ENCODE peak calls at places on chromosomes 13 and 19, in five cellular contexts. One of them, this sample, is unnamed.

GRCh38 chr13:72458701-72459100 is 268.7 kb downstream of the MZT1 start:
- DNase-seq in K562: no peak
- DNase-seq in A549: no peak
- DNase-seq in GM12878: no peak
- DNase-seq in HepG2: no peak
- DNase-seq in this sample: no peak

GRCh38 chr13:33383724-33384577 is 98.4 kb upstream of the STARD13 start:
- DNase-seq in GM12878: no peak
- DNase-seq in K562: no peak
- DNase-seq in HepG2: no peak
- DNase-seq in A549: no peak
- DNase-seq in this sample: no peak

GRCh38 chr13:21668665-21669599 is 1.9 kb upstream of the FGF9 start:
- DNase-seq in GM12878: no peak
- DNase-seq in HepG2: no peak
- DNase-seq in A549: no peak
- DNase-seq in K562: no peak
- DNase-seq in this sample: peak; percentile 24

GRCh38 chr13:79745141-79745540 is 264.2 kb downstream of the NDFIP2 start:
- DNase-seq in HepG2: no peak
- DNase-seq in K562: no peak
- DNase-seq in GM12878: no peak
- DNase-seq in A549: no peak
- DNase-seq in this sample: no peak

GRCh38 chr19:33273881-33274662 is 28.3 kb downstream of the CEBPA start:
- DNase-seq in A549: peak; percentile 80
- DNase-seq in HepG2: peak; percentile 56
- DNase-seq in GM12878: no peak
- DNase-seq in K562: peak; percentile 14
- DNase-seq in this sample: no peak

GRCh38 chr19:53789708-53790678 is 34.1 kb downstream of the NLRP12 start:
- DNase-seq in A549: no peak
- DNase-seq in GM12878: no peak
- DNase-seq in HepG2: no peak
- DNase-seq in K562: no peak
- DNase-seq in this sample: no peak

GRCh38 chr19:10686661-10687517 is 14.3 kb upstream of the QTRT1 start:
- DNase-seq in HepG2: no peak
- DNase-seq in A549: no peak
- DNase-seq in K562: no peak
- DNase-seq in GM12878: no peak
- DNase-seq in this sample: no peak

GRCh38 chr19:51422053-51422448 is 4.6 kb upstream of the SIGLEC10 start:
- DNase-seq in K562: peak; percentile 94
- DNase-seq in HepG2: peak; percentile 67
- DNase-seq in GM12878: no peak
- DNase-seq in A549: peak; percentile 80
- DNase-seq in this sample: peak; percentile 97

GRCh38 chr13:99086869-99087129 is 108.9 kb upstream of the DOCK9 start:
- DNase-seq in HepG2: no peak
- DNase-seq in A549: no peak
- DNase-seq in K562: no peak
- DNase-seq in GM12878: no peak
- DNase-seq in this sample: no peak

GRCh38 chr13:36858285-36858684 is 39.3 kb downstream of the RFXAP start:
- DNase-seq in HepG2: peak; percentile 69
- DNase-seq in K562: peak; percentile 42
- DNase-seq in GM12878: no peak
- DNase-seq in A549: peak; percentile 53
- DNase-seq in this sample: no peak

GRCh38 chr13:45276887-45277286 is 64.1 kb downstream of the TPT1 start:
- DNase-seq in GM12878: no peak
- DNase-seq in HepG2: no peak
- DNase-seq in K562: no peak
- DNase-seq in A549: no peak
- DNase-seq in this sample: no peak

GRCh38 chr13:45282994-45283393 is 58.0 kb downstream of the TPT1 start:
- DNase-seq in A549: no peak
- DNase-seq in GM12878: no peak
- DNase-seq in HepG2: no peak
- DNase-seq in K562: no peak
- DNase-seq in this sample: no peak

GRCh38 chr13:45280751-45281634 is 60.0 kb downstream of the TPT1 start:
- DNase-seq in GM12878: no peak
- DNase-seq in A549: peak; percentile 67
- DNase-seq in K562: peak; percentile 18
- DNase-seq in HepG2: peak; percentile 47
- DNase-seq in this sample: peak; percentile 71

DNA sequence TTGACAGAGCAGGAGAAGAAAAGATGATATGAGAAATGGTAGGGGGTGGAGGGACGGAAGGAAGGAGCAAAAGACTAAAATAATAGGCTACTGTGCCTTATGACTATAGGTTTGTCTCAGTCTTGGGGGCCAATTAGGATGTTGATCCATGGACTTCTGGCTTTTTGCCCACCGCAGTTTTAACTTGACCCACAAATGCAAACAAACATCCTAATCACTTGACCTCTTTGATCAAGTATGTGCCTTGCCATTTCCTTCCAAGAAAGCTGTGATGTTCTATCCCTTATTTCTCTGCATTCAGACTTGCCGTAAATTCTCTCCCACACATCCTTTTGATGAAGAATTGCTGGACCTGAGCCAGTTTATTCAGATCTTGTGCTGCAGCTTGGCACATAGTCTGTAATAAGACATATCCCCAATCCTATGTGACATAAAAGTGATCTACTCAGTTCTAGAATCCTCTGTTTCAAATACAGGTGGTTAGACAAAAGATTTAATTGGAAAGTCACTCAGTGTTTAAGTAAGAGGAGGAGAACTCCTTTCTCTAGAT is 62.8 kb downstream of the TPT1 start:
- DNase-seq in GM12878: no peak
- DNase-seq in K562: no peak
- DNase-seq in A549: no peak
- DNase-seq in HepG2: no peak
- DNase-seq in this sample: no peak
- TF ChIP-seq ESRRA in GM12878: no peak
- TF ChIP-seq ESRRA in K562: no peak
- TF ChIP-seq ESRRA in A549: no peak
- TF ChIP-seq ESRRA in HepG2: no peak
- TF ChIP-seq ESRRA in this sample: no peak

GRCh38 chr19:15570420-15570819 is 44.6 kb upstream of the CYP4F8 start:
- DNase-seq in A549: no peak
- DNase-seq in K562: no peak
- DNase-seq in GM12878: no peak
- DNase-seq in HepG2: no peak
- DNase-seq in this sample: no peak
- TF ChIP-seq ESRRA in A549: no peak
- TF ChIP-seq ESRRA in K562: no peak
- TF ChIP-seq ESRRA in GM12878: no peak
- TF ChIP-seq ESRRA in HepG2: no peak
- TF ChIP-seq ESRRA in this sample: no peak

GRCh38 chr13:111859361-111860105 is 207.4 kb upstream of the SOX1 start:
- DNase-seq in A549: no peak
- DNase-seq in K562: no peak
- DNase-seq in HepG2: no peak
- DNase-seq in GM12878: no peak
- DNase-seq in this sample: no peak

GRCh38 chr13:111857336-111857735 is 209.6 kb upstream of the SOX1 start:
- DNase-seq in K562: no peak
- DNase-seq in HepG2: no peak
- DNase-seq in GM12878: no peak
- DNase-seq in A549: no peak
- DNase-seq in this sample: no peak

GRCh38 chr13:111860161-111860560 is 206.8 kb upstream of the SOX1 start:
- DNase-seq in A549: no peak
- DNase-seq in K562: no peak
- DNase-seq in GM12878: no peak
- DNase-seq in HepG2: no peak
- DNase-seq in this sample: no peak

GRCh38 chr13:111857846-111858560 is 208.9 kb upstream of the SOX1 start:
- DNase-seq in A549: no peak
- DNase-seq in HepG2: no peak
- DNase-seq in GM12878: no peak
- DNase-seq in K562: peak; percentile 0
- DNase-seq in this sample: no peak

GRCh38 chr13:111858571-111858970 is 208.4 kb upstream of the SOX1 start:
- DNase-seq in A549: no peak
- DNase-seq in GM12878: no peak
- DNase-seq in K562: no peak
- DNase-seq in HepG2: no peak
- DNase-seq in this sample: no peak
- TF ChIP-seq ESRRA in A549: no peak
- TF ChIP-seq ESRRA in GM12878: no peak
- TF ChIP-seq ESRRA in K562: no peak
- TF ChIP-seq ESRRA in HepG2: no peak
- TF ChIP-seq ESRRA in this sample: no peak

GRCh38 chr19:34732548-34733255 is 1.3 kb upstream of the ZNF181 start:
- DNase-seq in K562: peak; percentile 67
- DNase-seq in GM12878: no peak
- DNase-seq in A549: no peak
- DNase-seq in HepG2: no peak
- DNase-seq in this sample: no peak
- TF ChIP-seq ESRRA in K562: no peak
- TF ChIP-seq ESRRA in GM12878: no peak
- TF ChIP-seq ESRRA in A549: no peak
- TF ChIP-seq ESRRA in HepG2: no peak
- TF ChIP-seq ESRRA in this sample: no peak